ENCODE peak calls at places on chromosomes 12 and 14, in seven cellular contexts. One of them, this sample, is unnamed.
A peak's percentile ranks its signal among the peaks of the same experiment; 100 is the strongest.

GRCh38 chr14:84409435-84409834 is 1120.5 kb upstream of the FLRT2 start:
- DNase-seq in SK-N-SH: no peak
- DNase-seq in HCT116: no peak
- DNase-seq in K562: no peak
- DNase-seq in HepG2: no peak
- DNase-seq in GM12878: no peak
- DNase-seq in H1: no peak
- DNase-seq in this sample: no peak

GRCh38 chr12:22935501-22935900 is 310.5 kb downstream of the ETNK1 start:
- DNase-seq in SK-N-SH: no peak
- DNase-seq in HCT116: no peak
- DNase-seq in K562: no peak
- DNase-seq in HepG2: no peak
- DNase-seq in GM12878: no peak
- DNase-seq in H1: no peak
- DNase-seq in this sample: no peak

GRCh38 chr14:25032092-25032784 is 17.7 kb downstream of the STXBP6 start:
- DNase-seq in SK-N-SH: no peak
- DNase-seq in HCT116: no peak
- DNase-seq in K562: no peak
- DNase-seq in HepG2: peak; percentile 84
- DNase-seq in GM12878: no peak
- DNase-seq in H1: no peak
- DNase-seq in this sample: no peak

GRCh38 chr14:67525389-67525788 is 7.7 kb upstream of the PLEKHH1 start:
- DNase-seq in SK-N-SH: no peak
- DNase-seq in HCT116: no peak
- DNase-seq in K562: no peak
- DNase-seq in HepG2: no peak
- DNase-seq in GM12878: no peak
- DNase-seq in H1: no peak
- DNase-seq in this sample: no peak

GRCh38 chr12:13436696-13437391 is 240.3 kb downstream of the EMP1 start:
- DNase-seq in SK-N-SH: peak; percentile 20
- DNase-seq in HCT116: no peak
- DNase-seq in K562: peak; percentile 60
- DNase-seq in HepG2: no peak
- DNase-seq in GM12878: no peak
- DNase-seq in H1: no peak
- DNase-seq in this sample: no peak

GRCh38 chr14:39739796-39740195 is 307.6 kb upstream of the FBXO33 start:
- DNase-seq in SK-N-SH: no peak
- DNase-seq in HCT116: no peak
- DNase-seq in K562: no peak
- DNase-seq in HepG2: no peak
- DNase-seq in GM12878: no peak
- DNase-seq in H1: no peak
- DNase-seq in this sample: no peak

GRCh38 chr14:103067231-103067954 is 10.0 kb upstream of the CDC42BPB start:
- DNase-seq in SK-N-SH: no peak
- DNase-seq in HCT116: peak; percentile 73
- DNase-seq in K562: no peak
- DNase-seq in HepG2: no peak
- DNase-seq in GM12878: no peak
- DNase-seq in H1: no peak
- DNase-seq in this sample: no peak

GRCh38 chr12:51838762-51839161 is 9.8 kb downstream of the FIGNL2 start:
- DNase-seq in SK-N-SH: no peak
- DNase-seq in HCT116: no peak
- DNase-seq in K562: no peak
- DNase-seq in HepG2: no peak
- DNase-seq in GM12878: no peak
- DNase-seq in H1: no peak
- DNase-seq in this sample: no peak

GRCh38 chr14:52363969-52364368 is 49.9 kb downstream of the PTGER2 start:
- DNase-seq in SK-N-SH: no peak
- DNase-seq in HCT116: no peak
- DNase-seq in K562: no peak
- DNase-seq in HepG2: no peak
- DNase-seq in GM12878: no peak
- DNase-seq in H1: no peak
- DNase-seq in this sample: no peak

GRCh38 chr12:6229224-6229748 is 29.1 kb downstream of the CD9 start:
- DNase-seq in SK-N-SH: no peak
- DNase-seq in HCT116: no peak
- DNase-seq in K562: no peak
- DNase-seq in HepG2: no peak
- DNase-seq in GM12878: no peak
- DNase-seq in H1: no peak
- DNase-seq in this sample: no peak

GRCh38 chr12:19710811-19711793 is 271.8 kb downstream of the AEBP2 start:
- DNase-seq in SK-N-SH: no peak
- DNase-seq in HCT116: no peak
- DNase-seq in K562: no peak
- DNase-seq in HepG2: peak; percentile 1
- DNase-seq in GM12878: no peak
- DNase-seq in H1: no peak
- DNase-seq in this sample: no peak

GRCh38 chr12:26938660-26939185 is 453 bp downstream of the FGFR1OP2 start:
- DNase-seq in SK-N-SH: no peak
- DNase-seq in HCT116: peak; percentile 3
- DNase-seq in K562: no peak
- DNase-seq in HepG2: peak; percentile 35
- DNase-seq in GM12878: no peak
- DNase-seq in H1: no peak
- DNase-seq in this sample: no peak

GRCh38 chr12:16165506-16165905 is 112.0 kb downstream of the SLC15A5 start:
- DNase-seq in SK-N-SH: peak; percentile 16
- DNase-seq in HCT116: peak; percentile 27
- DNase-seq in K562: no peak
- DNase-seq in HepG2: peak; percentile 18
- DNase-seq in GM12878: no peak
- DNase-seq in H1: peak; percentile 5
- DNase-seq in this sample: no peak

GRCh38 chr14:50529288-50530179 is 2.8 kb downstream of the MAP4K5 start:
- DNase-seq in SK-N-SH: no peak
- DNase-seq in HCT116: no peak
- DNase-seq in K562: no peak
- DNase-seq in HepG2: no peak
- DNase-seq in GM12878: no peak
- DNase-seq in H1: no peak
- DNase-seq in this sample: no peak

GRCh38 chr12:26028953-26029740 is 70.7 kb downstream of the RASSF8 start:
- DNase-seq in SK-N-SH: peak; percentile 52
- DNase-seq in HCT116: peak; percentile 40
- DNase-seq in K562: peak; percentile 21
- DNase-seq in HepG2: peak; percentile 17
- DNase-seq in GM12878: no peak
- DNase-seq in H1: no peak
- DNase-seq in this sample: no peak

GRCh38 chr12:124422570-124423523 is 128.0 kb downstream of the RFLNA start:
- DNase-seq in SK-N-SH: peak; percentile 97
- DNase-seq in HCT116: peak; percentile 84
- DNase-seq in K562: peak; percentile 96
- DNase-seq in HepG2: peak; percentile 58
- DNase-seq in GM12878: no peak
- DNase-seq in H1: no peak
- DNase-seq in this sample: no peak

GRCh38 chr12:61452076-61452475 is 808.1 kb upstream of the USP15 start:
- DNase-seq in SK-N-SH: no peak
- DNase-seq in HCT116: peak; percentile 67
- DNase-seq in K562: no peak
- DNase-seq in HepG2: no peak
- DNase-seq in GM12878: no peak
- DNase-seq in H1: no peak
- DNase-seq in this sample: no peak

GRCh38 chr12:47781479-47782371 is 8.7 kb downstream of the SLC48A1 start:
- DNase-seq in SK-N-SH: no peak
- DNase-seq in HCT116: no peak
- DNase-seq in K562: no peak
- DNase-seq in HepG2: no peak
- DNase-seq in GM12878: no peak
- DNase-seq in H1: no peak
- DNase-seq in this sample: no peak

GRCh38 chr12:47779943-47780504 is 7.0 kb downstream of the SLC48A1 start:
- DNase-seq in SK-N-SH: no peak
- DNase-seq in HCT116: no peak
- DNase-seq in K562: no peak
- DNase-seq in HepG2: no peak
- DNase-seq in GM12878: no peak
- DNase-seq in H1: no peak
- DNase-seq in this sample: no peak

GRCh38 chr12:47783024-47783755 is 10.2 kb downstream of the SLC48A1 start:
- DNase-seq in SK-N-SH: no peak
- DNase-seq in HCT116: no peak
- DNase-seq in K562: no peak
- DNase-seq in HepG2: no peak
- DNase-seq in GM12878: no peak
- DNase-seq in H1: no peak
- DNase-seq in this sample: no peak

GRCh38 chr12:47783821-47784819 is 11.1 kb downstream of the SLC48A1 start:
- DNase-seq in SK-N-SH: no peak
- DNase-seq in HCT116: no peak
- DNase-seq in K562: no peak
- DNase-seq in HepG2: no peak
- DNase-seq in GM12878: no peak
- DNase-seq in H1: no peak
- DNase-seq in this sample: no peak

GRCh38 chr12:47782372-47782770 is 9.3 kb downstream of the SLC48A1 start:
- DNase-seq in SK-N-SH: no peak
- DNase-seq in HCT116: no peak
- DNase-seq in K562: no peak
- DNase-seq in HepG2: no peak
- DNase-seq in GM12878: no peak
- DNase-seq in H1: no peak
- DNase-seq in this sample: no peak
- TF ChIP-seq CTCF in SK-N-SH: no peak
- TF ChIP-seq CTCF in HCT116: no peak
- TF ChIP-seq CTCF in K562: no peak
- TF ChIP-seq CTCF in HepG2: no peak
- TF ChIP-seq CTCF in GM12878: no peak
- TF ChIP-seq CTCF in H1: no peak
- TF ChIP-seq CTCF in this sample: no peak

DNA sequence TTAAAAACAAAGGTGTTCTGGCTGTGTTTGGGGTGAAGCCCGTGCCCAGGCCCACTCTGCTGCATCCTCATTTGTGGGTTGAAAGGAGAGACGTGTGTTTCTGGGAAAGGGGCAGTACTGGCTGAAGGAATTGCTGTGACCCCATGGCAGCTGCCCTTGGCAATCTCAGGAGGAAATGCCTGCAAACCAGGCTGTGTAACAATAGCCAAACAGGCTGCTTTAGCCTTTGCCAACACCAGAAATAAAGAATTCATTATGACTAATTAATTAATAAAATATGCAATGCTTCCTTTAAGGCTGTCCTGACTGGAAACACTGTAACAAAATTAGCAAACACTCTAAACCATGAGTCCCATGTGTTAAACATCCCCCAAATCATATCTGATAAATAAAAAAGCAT is 53.0 kb upstream of the KRR1 start:
- DNase-seq in SK-N-SH: no peak
- DNase-seq in HCT116: no peak
- DNase-seq in K562: no peak
- DNase-seq in HepG2: no peak
- DNase-seq in GM12878: no peak
- DNase-seq in H1: no peak
- DNase-seq in this sample: no peak
- TF ChIP-seq SIN3A in SK-N-SH: no peak
- TF ChIP-seq SIN3A in HCT116: no peak
- TF ChIP-seq SIN3A in K562: no peak
- TF ChIP-seq SIN3A in HepG2: no peak
- TF ChIP-seq SIN3A in GM12878: no peak
- TF ChIP-seq SIN3A in H1: no peak
- TF ChIP-seq SIN3A in this sample: no peak

GRCh38 chr12:52951126-52951525 is 2.2 kb downstream of the KRT18 start:
- DNase-seq in SK-N-SH: no peak
- DNase-seq in HCT116: no peak
- DNase-seq in K562: no peak
- DNase-seq in HepG2: no peak
- DNase-seq in GM12878: no peak
- DNase-seq in H1: no peak
- DNase-seq in this sample: no peak
- H3K27ac ChIP-seq in SK-N-SH: no peak overlapping the region
- H3K27ac ChIP-seq in HCT116: peak overlapping the region; percentile 78
- H3K27ac ChIP-seq in K562: peak overlapping the region; percentile 100
- H3K27ac ChIP-seq in HepG2: peak overlapping the region; percentile 100
- H3K27ac ChIP-seq in GM12878: no peak overlapping the region
- H3K27ac ChIP-seq in H1: no peak overlapping the region
- H3K27ac ChIP-seq in this sample: peak overlapping the region; percentile 98

DNA sequence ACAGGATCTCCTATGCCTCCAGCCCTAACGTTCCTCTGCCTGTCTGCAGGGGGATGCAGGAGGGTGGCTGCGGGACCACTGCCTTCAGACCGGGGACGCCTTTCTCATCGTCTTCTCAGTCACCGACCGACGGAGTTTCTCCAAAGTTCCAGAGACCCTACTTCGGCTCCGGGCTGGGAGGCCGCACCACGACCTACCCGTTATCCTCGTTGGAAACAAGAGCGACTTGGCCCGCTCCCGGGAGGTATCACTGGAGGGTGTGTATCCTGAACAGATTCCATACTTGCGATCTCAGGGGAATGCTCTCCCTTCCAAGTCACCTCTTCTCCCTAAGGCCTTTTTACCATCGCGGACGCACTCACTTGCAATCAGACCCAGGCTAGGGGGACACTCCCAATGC is 3.0 kb downstream of the REM2 start:
- DNase-seq in SK-N-SH: no peak
- DNase-seq in HCT116: no peak
- DNase-seq in K562: no peak
- DNase-seq in HepG2: no peak
- DNase-seq in GM12878: no peak
- DNase-seq in H1: no peak
- DNase-seq in this sample: no peak
- TF ChIP-seq CTCF in SK-N-SH: no peak
- TF ChIP-seq CTCF in HCT116: no peak
- TF ChIP-seq CTCF in K562: no peak
- TF ChIP-seq CTCF in HepG2: no peak
- TF ChIP-seq CTCF in GM12878: no peak
- TF ChIP-seq CTCF in H1: no peak
- TF ChIP-seq CTCF in this sample: no peak

DNA sequence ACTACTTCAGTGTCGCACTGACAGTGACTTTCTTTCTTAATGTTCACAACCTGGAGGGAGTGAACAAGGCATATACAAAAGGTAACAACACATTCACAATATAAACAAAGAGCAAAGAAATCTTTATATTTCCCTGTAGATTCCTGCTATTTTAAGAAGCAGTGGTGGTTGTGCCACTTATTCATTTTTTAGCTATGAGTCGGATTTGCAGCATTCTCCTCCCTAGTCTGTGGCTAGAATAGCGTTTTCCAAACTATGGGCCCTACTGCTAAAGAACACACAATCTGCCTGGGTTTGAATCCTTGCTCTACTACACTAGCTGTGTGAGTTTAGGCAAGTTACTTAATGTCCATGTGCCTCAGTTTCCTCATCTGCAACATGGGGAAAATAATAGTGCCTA is 18.6 kb upstream of the MDM1 start:
- DNase-seq in SK-N-SH: no peak
- DNase-seq in HCT116: no peak
- DNase-seq in K562: no peak
- DNase-seq in HepG2: no peak
- DNase-seq in GM12878: no peak
- DNase-seq in H1: no peak
- DNase-seq in this sample: no peak
- TF ChIP-seq SIN3A in SK-N-SH: no peak
- TF ChIP-seq SIN3A in HCT116: no peak
- TF ChIP-seq SIN3A in K562: no peak
- TF ChIP-seq SIN3A in HepG2: no peak
- TF ChIP-seq SIN3A in GM12878: no peak
- TF ChIP-seq SIN3A in H1: no peak
- TF ChIP-seq SIN3A in this sample: no peak